ENCODE peak calls at places on chromosomes 2 and 18, in five cellular contexts. H, S, J, V and F are unnamed samples.

GRCh38 chr2:83594261-83594660 is 864.8 kb downstream of the SUCLG1 start:
- DNase-seq in H (no peak), S (no peak), J (no peak), V (no peak), F (no peak)

GRCh38 chr2:60216452-60216995 is 336.9 kb downstream of the BCL11A start:
- DNase-seq in H (no peak), S (no peak), J (no peak), V (no peak), F (no peak)

GRCh38 chr2:163877316-163877715 is 141.5 kb upstream of the FIGN start:
- DNase-seq in H (no peak), S (peak; percentile 22), J (no peak), V (peak; percentile 41), F (no peak)

GRCh38 chr18:67864677-67865340 is 348.3 kb upstream of the DSEL start:
- DNase-seq in H (no peak), S (peak; percentile 56), J (no peak), V (peak; percentile 52), F (no peak)

GRCh38 chr2:197711576-197711975 is 6.4 kb downstream of the MARS2 start:
- DNase-seq in H (no peak), S (peak; percentile 52), J (no peak), V (no peak), F (no peak)

GRCh38 chr2:54114936-54115283 is 505 bp upstream of the ACYP2 start:
- DNase-seq in H (no peak), S (no peak), J (no peak), V (no peak), F (peak; percentile 7)

GRCh38 chr2:174688079-174688478 is 76.2 kb downstream of the CHRNA1 start:
- DNase-seq in H (no peak), S (peak; percentile 71), J (no peak), V (no peak), F (peak; percentile 73)

GRCh38 chr2:130850788-130851623 is 14.3 kb downstream of the ARHGEF4 start:
- DNase-seq in H (no peak), S (no peak), J (no peak), V (no peak), F (no peak)

GRCh38 chr2:168666339-168666738 is 136.1 kb upstream of the NOSTRIN start:
- DNase-seq in H (no peak), S (peak; percentile 71), J (no peak), V (no peak), F (no peak)

GRCh38 chr2:218776488-218776887 is 5.5 kb upstream of the CYP27A1 start:
- DNase-seq in H (no peak), S (no peak), J (no peak), V (no peak), F (no peak)

GRCh38 chr2:63163231-63163845 is 112.7 kb downstream of the OTX1 start:
- DNase-seq in H (no peak), S (peak; percentile 3), J (no peak), V (no peak), F (no peak)

GRCh38 chr2:128563348-128563687 is 244.7 kb upstream of the HS6ST1 start:
- DNase-seq in H (no peak), S (peak; percentile 25), J (no peak), V (peak; percentile 96), F (no peak)

GRCh38 chr2:2871480-2872308 is 505.9 kb downstream of the EIPR1 start:
- DNase-seq in H (no peak), S (no peak), J (no peak), V (no peak), F (no peak)

GRCh38 chr2:37143986-37144385 is 12.8 kb downstream of the EIF2AK2 start:
- DNase-seq in H (no peak), S (peak; percentile 72), J (no peak), V (no peak), F (no peak)

GRCh38 chr2:38912619-38913018 is 22.9 kb downstream of the ARHGEF33 start:
- DNase-seq in H (no peak), S (no peak), J (no peak), V (no peak), F (no peak)

GRCh38 chr2:210226186-210226585 is 939 bp upstream of the ACADL start:
- DNase-seq in H (no peak), S (no peak), J (no peak), V (no peak), F (no peak)

GRCh38 chr18:67001052-67001451 is 397.2 kb upstream of the CDH19 start:
- DNase-seq in H (no peak), S (peak; percentile 23), J (no peak), V (no peak), F (no peak)

GRCh38 chr2:226524381-226524843 is 275.2 kb downstream of the IRS1 start:
- DNase-seq in H (no peak), S (peak; percentile 51), J (no peak), V (peak; percentile 95), F (no peak)

GRCh38 chr2:63658176-63658968 is 69.6 kb downstream of the MDH1 start:
- DNase-seq in H (no peak), S (no peak), J (no peak), V (peak; percentile 24), F (no peak)

GRCh38 chr18:10388380-10388779 is 66.1 kb upstream of the APCDD1 start:
- DNase-seq in H (no peak), S (no peak), J (no peak), V (no peak), F (no peak)

GRCh38 chr2:120862254-120863172 is 126.8 kb downstream of the GLI2 start:
- DNase-seq in H (no peak), S (peak; percentile 27), J (no peak), V (no peak), F (no peak)

GRCh38 chr2:182804128-182804527 is 62.3 kb downstream of the FRZB start:
- DNase-seq in H (no peak), S (no peak), J (no peak), V (no peak), F (no peak)

GRCh38 chr2:20946494-20946893 is 97.4 kb downstream of the APOB start:
- DNase-seq in H (no peak), S (no peak), J (no peak), V (no peak), F (no peak)

GRCh38 chr2:64793701-64794100 is 140.0 kb upstream of the SERTAD2 start:
- DNase-seq in H (no peak), S (peak; percentile 68), J (no peak), V (no peak), F (no peak)

GRCh38 chr2:218422403-218423086 is 3.6 kb downstream of the VIL1 start:
- DNase-seq in H (no peak), S (no peak), J (no peak), V (no peak), F (no peak)

GRCh38 chr2:71461304-71461671 is 7.9 kb downstream of the DYSF start:
- DNase-seq in H (no peak), S (no peak), J (no peak), V (no peak), F (no peak)

GRCh38 chr2:135424849-135425248 is 106.2 kb downstream of the ZRANB3 start:
- DNase-seq in H (no peak), S (no peak), J (no peak), V (no peak), F (no peak)

GRCh38 chr2:50529600-50530218 is 502.2 kb downstream of the NRXN1 start:
- DNase-seq in H (no peak), S (peak; percentile 49), J (no peak), V (peak; percentile 13), F (no peak)

GRCh38 chr2:164903944-164904343 is 51.4 kb downstream of the SLC38A11 start:
- DNase-seq in H (no peak), S (no peak), J (no peak), V (no peak), F (no peak)

GRCh38 chr2:101127319-101128056 is 23.7 kb downstream of the TBC1D8 start:
- DNase-seq in H (no peak), S (peak; percentile 9), J (no peak), V (no peak), F (no peak)

GRCh38 chr2:65382323-65382722 is 50.1 kb downstream of the SPRED2 start:
- DNase-seq in H (no peak), S (no peak), J (no peak), V (no peak), F (no peak)

GRCh38 chr2:177930916-177931315 is 141.7 kb downstream of the PDE11A start:
- DNase-seq in H (no peak), S (no peak), J (no peak), V (no peak), F (no peak)

GRCh38 chr18:44117821-44118220 is 562.9 kb upstream of the SETBP1 start:
- DNase-seq in H (no peak), S (no peak), J (no peak), V (no peak), F (no peak)

GRCh38 chr18:74314759-74315463 is 728 bp upstream of the C18orf63 start:
- DNase-seq in H (no peak), S (no peak), J (no peak), V (no peak), F (no peak)

GRCh38 chr2:119650971-119651370 is 28.0 kb upstream of the TMEM177 start:
- DNase-seq in H (no peak), S (no peak), J (no peak), V (no peak), F (no peak)

GRCh38 chr2:156589381-156590079 is 153.4 kb downstream of the GPD2 start:
- DNase-seq in H (no peak), S (peak; percentile 60), J (no peak), V (no peak), F (peak; percentile 46)